ENCODE peak calls at places on chromosome 19, in ten cellular contexts. One of them, this sample, is unnamed.

GRCh38 chr19:50333737-50334617 is 4.8 kb upstream of the KCNC3 start:
- DNase-seq in thoracic aorta: no peak
- DNase-seq in kidney epithelial cell: no peak
- DNase-seq in uterus: peak
- DNase-seq in fibroblast of pulmonary artery: peak
- DNase-seq in mucosa of descending colon: peak
- DNase-seq in adrenal gland: peak
- DNase-seq in RWPE2: no peak
- DNase-seq in tibial artery: peak
- DNase-seq in activated B cell treated with CpG ODN at 0.5 μM for 24 hours: peak
- DNase-seq in this sample: peak

GRCh38 chr19:16566161-16566560 is 6.1 kb downstream of the SLC35E1 start:
- DNase-seq in adrenal gland: no peak
- DNase-seq in fibroblast of pulmonary artery: no peak
- DNase-seq in uterus: no peak
- DNase-seq in thoracic aorta: no peak
- DNase-seq in RWPE2: no peak
- DNase-seq in kidney epithelial cell: no peak
- DNase-seq in mucosa of descending colon: no peak
- DNase-seq in tibial artery: no peak
- DNase-seq in activated B cell treated with CpG ODN at 0.5 μM for 24 hours: no peak
- DNase-seq in this sample: no peak

GRCh38 chr19:46784262-46785053 is 3.9 kb downstream of the SLC1A5 start:
- DNase-seq in kidney epithelial cell: peak
- DNase-seq in thoracic aorta: no peak
- DNase-seq in mucosa of descending colon: peak
- DNase-seq in fibroblast of pulmonary artery: peak
- DNase-seq in activated B cell treated with CpG ODN at 0.5 μM for 24 hours: peak
- DNase-seq in RWPE2: peak
- DNase-seq in tibial artery: peak
- DNase-seq in adrenal gland: peak
- DNase-seq in uterus: peak
- DNase-seq in this sample: peak

GRCh38 chr19:7505682-7506384 is 10.1 kb upstream of the ZNF358 start:
- DNase-seq in adrenal gland: peak
- DNase-seq in uterus: no peak
- DNase-seq in mucosa of descending colon: peak
- DNase-seq in kidney epithelial cell: no peak
- DNase-seq in tibial artery: no peak
- DNase-seq in thoracic aorta: no peak
- DNase-seq in RWPE2: peak
- DNase-seq in activated B cell treated with CpG ODN at 0.5 μM for 24 hours: no peak
- DNase-seq in fibroblast of pulmonary artery: no peak
- DNase-seq in this sample: no peak

GRCh38 chr19:48501446-48501960 is 10.1 kb downstream of the LMTK3 start:
- DNase-seq in thoracic aorta: no peak
- DNase-seq in adrenal gland: no peak
- DNase-seq in tibial artery: no peak
- DNase-seq in fibroblast of pulmonary artery: no peak
- DNase-seq in activated B cell treated with CpG ODN at 0.5 μM for 24 hours: no peak
- DNase-seq in mucosa of descending colon: peak
- DNase-seq in kidney epithelial cell: no peak
- DNase-seq in RWPE2: peak
- DNase-seq in uterus: no peak
- DNase-seq in this sample: no peak

GRCh38 chr19:31223805-31224534 is 125.3 kb downstream of the TSHZ3 start:
- DNase-seq in kidney epithelial cell: no peak
- DNase-seq in activated B cell treated with CpG ODN at 0.5 μM for 24 hours: no peak
- DNase-seq in adrenal gland: no peak
- DNase-seq in uterus: no peak
- DNase-seq in RWPE2: no peak
- DNase-seq in thoracic aorta: no peak
- DNase-seq in mucosa of descending colon: no peak
- DNase-seq in tibial artery: no peak
- DNase-seq in fibroblast of pulmonary artery: peak
- DNase-seq in this sample: no peak

GRCh38 chr19:17873661-17874422 is 2.1 kb downstream of the SLC5A5 start:
- DNase-seq in kidney epithelial cell: no peak
- DNase-seq in tibial artery: no peak
- DNase-seq in RWPE2: no peak
- DNase-seq in uterus: no peak
- DNase-seq in activated B cell treated with CpG ODN at 0.5 μM for 24 hours: peak
- DNase-seq in mucosa of descending colon: peak
- DNase-seq in adrenal gland: no peak
- DNase-seq in thoracic aorta: no peak
- DNase-seq in fibroblast of pulmonary artery: no peak
- DNase-seq in this sample: no peak

GRCh38 chr19:34120846-34121639 is 51.3 kb upstream of the LSM14A start:
- DNase-seq in RWPE2: no peak
- DNase-seq in kidney epithelial cell: no peak
- DNase-seq in adrenal gland: peak
- DNase-seq in thoracic aorta: no peak
- DNase-seq in tibial artery: no peak
- DNase-seq in uterus: no peak
- DNase-seq in fibroblast of pulmonary artery: peak
- DNase-seq in mucosa of descending colon: peak
- DNase-seq in activated B cell treated with CpG ODN at 0.5 μM for 24 hours: no peak
- DNase-seq in this sample: no peak

GRCh38 chr19:9917322-9917721 is 19.0 kb downstream of the OLFM2 start:
- DNase-seq in thoracic aorta: no peak
- DNase-seq in activated B cell treated with CpG ODN at 0.5 μM for 24 hours: no peak
- DNase-seq in uterus: peak
- DNase-seq in RWPE2: no peak
- DNase-seq in adrenal gland: peak
- DNase-seq in tibial artery: no peak
- DNase-seq in fibroblast of pulmonary artery: peak
- DNase-seq in mucosa of descending colon: no peak
- DNase-seq in kidney epithelial cell: no peak
- DNase-seq in this sample: no peak

GRCh38 chr19:11355160-11356073 is at the start of gene PLPPR2:
- DNase-seq in activated B cell treated with CpG ODN at 0.5 μM for 24 hours: peak
- DNase-seq in thoracic aorta: peak
- DNase-seq in mucosa of descending colon: peak
- DNase-seq in uterus: peak
- DNase-seq in tibial artery: peak
- DNase-seq in fibroblast of pulmonary artery: peak
- DNase-seq in kidney epithelial cell: no peak
- DNase-seq in adrenal gland: peak
- DNase-seq in RWPE2: peak
- DNase-seq in this sample: peak

GRCh38 chr19:54045771-54046170 is 17.9 kb downstream of the VSTM1 start:
- DNase-seq in uterus: no peak
- DNase-seq in kidney epithelial cell: no peak
- DNase-seq in RWPE2: no peak
- DNase-seq in tibial artery: no peak
- DNase-seq in activated B cell treated with CpG ODN at 0.5 μM for 24 hours: no peak
- DNase-seq in thoracic aorta: no peak
- DNase-seq in mucosa of descending colon: no peak
- DNase-seq in fibroblast of pulmonary artery: no peak
- DNase-seq in adrenal gland: no peak
- DNase-seq in this sample: no peak
- TF ChIP-seq CTCF in uterus: no peak
- TF ChIP-seq CTCF in kidney epithelial cell: no peak
- TF ChIP-seq CTCF in RWPE2: no peak
- TF ChIP-seq CTCF in tibial artery: no peak
- TF ChIP-seq CTCF in activated B cell treated with CpG ODN at 0.5 μM for 24 hours: no peak
- TF ChIP-seq CTCF in thoracic aorta: no peak
- TF ChIP-seq CTCF in mucosa of descending colon: no peak
- TF ChIP-seq CTCF in fibroblast of pulmonary artery: no peak
- TF ChIP-seq CTCF in adrenal gland: no peak
- TF ChIP-seq CTCF in this sample: no peak

GRCh38 chr19:2330255-2330631 is 1.8 kb downstream of the SPPL2B start:
- DNase-seq in fibroblast of pulmonary artery: no peak
- DNase-seq in RWPE2: no peak
- DNase-seq in tibial artery: no peak
- DNase-seq in adrenal gland: no peak
- DNase-seq in uterus: no peak
- DNase-seq in thoracic aorta: no peak
- DNase-seq in kidney epithelial cell: no peak
- DNase-seq in activated B cell treated with CpG ODN at 0.5 μM for 24 hours: no peak
- DNase-seq in mucosa of descending colon: no peak
- DNase-seq in this sample: no peak
- TF ChIP-seq CTCF in fibroblast of pulmonary artery: no peak
- TF ChIP-seq CTCF in RWPE2: no peak
- TF ChIP-seq CTCF in tibial artery: no peak
- TF ChIP-seq CTCF in adrenal gland: no peak
- TF ChIP-seq CTCF in uterus: no peak
- TF ChIP-seq CTCF in thoracic aorta: no peak
- TF ChIP-seq CTCF in kidney epithelial cell: no peak
- TF ChIP-seq CTCF in activated B cell treated with CpG ODN at 0.5 μM for 24 hours: no peak
- TF ChIP-seq CTCF in mucosa of descending colon: no peak
- TF ChIP-seq CTCF in this sample: no peak

GRCh38 chr19:20250627-20251026 is 83.6 kb downstream of the ZNF486 start:
- DNase-seq in uterus: no peak
- DNase-seq in activated B cell treated with CpG ODN at 0.5 μM for 24 hours: no peak
- DNase-seq in kidney epithelial cell: no peak
- DNase-seq in thoracic aorta: no peak
- DNase-seq in fibroblast of pulmonary artery: no peak
- DNase-seq in adrenal gland: no peak
- DNase-seq in RWPE2: no peak
- DNase-seq in tibial artery: no peak
- DNase-seq in mucosa of descending colon: no peak
- DNase-seq in this sample: no peak

GRCh38 chr19:20245309-20245708 is 78.3 kb downstream of the ZNF486 start:
- DNase-seq in mucosa of descending colon: no peak
- DNase-seq in uterus: no peak
- DNase-seq in thoracic aorta: no peak
- DNase-seq in activated B cell treated with CpG ODN at 0.5 μM for 24 hours: no peak
- DNase-seq in kidney epithelial cell: no peak
- DNase-seq in fibroblast of pulmonary artery: no peak
- DNase-seq in tibial artery: no peak
- DNase-seq in adrenal gland: no peak
- DNase-seq in RWPE2: no peak
- DNase-seq in this sample: no peak

GRCh38 chr19:20243629-20244028 is 76.6 kb downstream of the ZNF486 start:
- DNase-seq in adrenal gland: no peak
- DNase-seq in thoracic aorta: no peak
- DNase-seq in uterus: no peak
- DNase-seq in activated B cell treated with CpG ODN at 0.5 μM for 24 hours: no peak
- DNase-seq in RWPE2: no peak
- DNase-seq in fibroblast of pulmonary artery: no peak
- DNase-seq in kidney epithelial cell: no peak
- DNase-seq in mucosa of descending colon: no peak
- DNase-seq in tibial artery: no peak
- DNase-seq in this sample: no peak

GRCh38 chr19:20244356-20244755 is 77.3 kb downstream of the ZNF486 start:
- DNase-seq in activated B cell treated with CpG ODN at 0.5 μM for 24 hours: no peak
- DNase-seq in RWPE2: no peak
- DNase-seq in uterus: no peak
- DNase-seq in thoracic aorta: no peak
- DNase-seq in mucosa of descending colon: no peak
- DNase-seq in tibial artery: no peak
- DNase-seq in fibroblast of pulmonary artery: no peak
- DNase-seq in kidney epithelial cell: no peak
- DNase-seq in adrenal gland: no peak
- DNase-seq in this sample: no peak

DNA sequence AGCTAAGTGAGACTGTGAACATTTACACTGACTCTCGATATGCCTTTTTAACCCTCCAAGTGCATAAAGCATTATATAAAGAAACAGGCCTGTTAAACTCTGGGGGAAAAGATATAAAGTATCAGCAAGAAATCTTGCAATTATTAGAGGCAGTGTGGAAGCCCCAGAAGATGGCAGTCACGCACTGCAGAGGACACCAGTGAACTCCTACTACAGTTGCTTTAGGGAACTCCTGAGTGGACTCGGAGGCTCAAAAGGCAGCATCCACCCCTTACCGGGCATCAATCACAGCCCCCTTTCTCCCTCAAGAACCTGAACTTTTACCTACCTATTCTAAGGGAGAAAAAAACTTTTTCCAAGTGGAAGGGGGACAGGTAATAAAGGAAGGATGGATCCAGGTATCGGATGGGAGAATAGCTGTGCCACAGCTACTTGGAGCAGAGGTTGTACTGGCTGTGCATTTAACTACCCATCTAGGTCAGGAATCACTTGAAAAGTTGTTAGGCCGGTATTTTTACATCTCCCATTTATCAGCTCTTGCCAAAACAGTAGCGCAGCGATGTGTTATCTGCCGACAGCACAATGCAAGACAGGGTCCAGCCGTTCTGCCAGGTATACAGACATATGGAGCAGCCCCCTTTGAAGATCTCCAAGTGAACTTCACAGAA is 80.1 kb downstream of the ZNF486 start:
- DNase-seq in RWPE2: no peak
- DNase-seq in thoracic aorta: no peak
- DNase-seq in fibroblast of pulmonary artery: peak
- DNase-seq in adrenal gland: peak
- DNase-seq in mucosa of descending colon: peak
- DNase-seq in tibial artery: no peak
- DNase-seq in activated B cell treated with CpG ODN at 0.5 μM for 24 hours: no peak
- DNase-seq in kidney epithelial cell: no peak
- DNase-seq in uterus: peak
- DNase-seq in this sample: no peak
- TF ChIP-seq CTCF in RWPE2: peak
- TF ChIP-seq CTCF in thoracic aorta: peak
- TF ChIP-seq CTCF in fibroblast of pulmonary artery: peak
- TF ChIP-seq CTCF in adrenal gland: no peak
- TF ChIP-seq CTCF in mucosa of descending colon: no peak
- TF ChIP-seq CTCF in tibial artery: peak
- TF ChIP-seq CTCF in activated B cell treated with CpG ODN at 0.5 μM for 24 hours: no peak
- TF ChIP-seq CTCF in kidney epithelial cell: no peak
- TF ChIP-seq CTCF in uterus: peak
- TF ChIP-seq CTCF in this sample: peak

DNA sequence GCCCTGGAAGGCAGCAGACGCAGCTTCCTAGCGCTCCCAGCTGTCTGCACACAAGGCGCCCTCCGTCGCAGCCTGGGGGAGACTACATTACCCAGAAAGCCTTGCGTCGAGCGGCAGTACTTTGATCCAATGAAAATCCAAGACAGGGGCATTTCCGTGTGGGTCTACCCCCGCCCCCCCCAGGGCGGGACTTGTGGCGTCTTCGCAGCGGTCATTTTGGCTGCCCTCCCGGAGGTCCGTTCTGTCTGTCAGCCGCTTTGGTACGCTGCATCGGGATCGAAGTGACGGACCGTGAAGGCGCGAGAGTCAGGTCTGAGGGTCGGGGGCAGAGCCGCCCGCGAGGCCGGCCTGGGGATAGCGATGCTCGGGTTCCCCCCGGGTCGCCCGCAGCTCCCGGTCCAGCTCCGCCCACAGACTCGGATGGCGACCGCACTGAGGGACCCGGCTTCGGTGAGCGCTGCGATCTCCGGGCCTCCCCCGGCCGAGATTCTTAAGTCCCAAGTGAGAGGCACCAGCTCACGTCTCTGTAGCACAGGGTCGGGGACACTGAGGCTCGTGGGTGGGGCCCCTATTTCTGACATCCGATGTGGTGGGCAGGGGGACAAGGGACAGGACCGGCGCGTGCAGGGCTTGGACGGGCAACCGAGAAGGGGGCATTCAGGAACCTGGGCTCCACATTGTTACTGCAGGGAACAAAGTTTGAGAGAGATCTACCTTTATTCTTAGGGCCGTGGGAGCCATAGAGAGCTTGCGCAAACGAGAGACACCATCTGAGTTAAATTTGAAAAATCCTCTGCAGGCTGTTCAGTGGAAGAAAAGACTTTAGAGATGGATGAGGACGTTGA is at the start of gene ZNF211:
- DNase-seq in fibroblast of pulmonary artery: peak
- DNase-seq in adrenal gland: peak
- DNase-seq in RWPE2: peak
- DNase-seq in tibial artery: peak
- DNase-seq in kidney epithelial cell: peak
- DNase-seq in activated B cell treated with CpG ODN at 0.5 μM for 24 hours: peak
- DNase-seq in mucosa of descending colon: peak
- DNase-seq in uterus: peak
- DNase-seq in thoracic aorta: peak
- DNase-seq in this sample: peak
- TF ChIP-seq CTCF in fibroblast of pulmonary artery: no peak
- TF ChIP-seq CTCF in adrenal gland: no peak
- TF ChIP-seq CTCF in RWPE2: no peak
- TF ChIP-seq CTCF in tibial artery: peak
- TF ChIP-seq CTCF in kidney epithelial cell: no peak
- TF ChIP-seq CTCF in activated B cell treated with CpG ODN at 0.5 μM for 24 hours: no peak
- TF ChIP-seq CTCF in mucosa of descending colon: no peak
- TF ChIP-seq CTCF in uterus: no peak
- TF ChIP-seq CTCF in thoracic aorta: no peak
- TF ChIP-seq CTCF in this sample: no peak